ENCODE peak calls at places on chromosomes 6 and 20, in eight cellular contexts. One of them, this sample, is unnamed.

GRCh38 chr6:142537612-142538478 is 236.0 kb downstream of the ADGRG6 start:
- DNase-seq in activated gamma-delta T cell treated with Interleukin-2 at 50 U/mL for 16 hours: no peak
- DNase-seq in LHCN-M2: peak; percentile 57
- DNase-seq in endothelial cell: no peak
- DNase-seq in fibroblast of the aortic adventitia: peak; percentile 36
- DNase-seq in substantia nigra: no peak
- DNase-seq in globus pallidus: no peak
- DNase-seq in SK-N-MC: no peak
- DNase-seq in this sample: peak; percentile 12

GRCh38 chr20:32583581-32584045 is 1.5 kb downstream of the NOL4L start:
- DNase-seq in activated gamma-delta T cell treated with Interleukin-2 at 50 U/mL for 16 hours: no peak
- DNase-seq in LHCN-M2: no peak
- DNase-seq in endothelial cell: peak; percentile 29
- DNase-seq in fibroblast of the aortic adventitia: no peak
- DNase-seq in substantia nigra: no peak
- DNase-seq in globus pallidus: peak; percentile 33
- DNase-seq in SK-N-MC: no peak
- DNase-seq in this sample: no peak

GRCh38 chr6:116430860-116431259 is 30.3 kb upstream of the CALHM6 start:
- DNase-seq in activated gamma-delta T cell treated with Interleukin-2 at 50 U/mL for 16 hours: no peak
- DNase-seq in LHCN-M2: no peak
- DNase-seq in endothelial cell: no peak
- DNase-seq in fibroblast of the aortic adventitia: no peak
- DNase-seq in substantia nigra: no peak
- DNase-seq in globus pallidus: no peak
- DNase-seq in SK-N-MC: no peak
- DNase-seq in this sample: no peak

GRCh38 chr6:136173519-136174507 is 76.3 kb downstream of the MTFR2 start:
- DNase-seq in activated gamma-delta T cell treated with Interleukin-2 at 50 U/mL for 16 hours: no peak
- DNase-seq in LHCN-M2: no peak
- DNase-seq in endothelial cell: no peak
- DNase-seq in fibroblast of the aortic adventitia: peak; percentile 95
- DNase-seq in substantia nigra: no peak
- DNase-seq in globus pallidus: no peak
- DNase-seq in SK-N-MC: no peak
- DNase-seq in this sample: no peak

GRCh38 chr20:41635158-41635557 is 17.0 kb upstream of the CHD6 start:
- DNase-seq in activated gamma-delta T cell treated with Interleukin-2 at 50 U/mL for 16 hours: no peak
- DNase-seq in LHCN-M2: no peak
- DNase-seq in endothelial cell: no peak
- DNase-seq in fibroblast of the aortic adventitia: no peak
- DNase-seq in substantia nigra: no peak
- DNase-seq in globus pallidus: no peak
- DNase-seq in SK-N-MC: no peak
- DNase-seq in this sample: no peak

GRCh38 chr6:3258201-3258600 is 546 bp upstream of the PSMG4 start:
- DNase-seq in activated gamma-delta T cell treated with Interleukin-2 at 50 U/mL for 16 hours: no peak
- DNase-seq in LHCN-M2: no peak
- DNase-seq in endothelial cell: no peak
- DNase-seq in fibroblast of the aortic adventitia: no peak
- DNase-seq in substantia nigra: no peak
- DNase-seq in globus pallidus: no peak
- DNase-seq in SK-N-MC: no peak
- DNase-seq in this sample: no peak

GRCh38 chr6:37987559-37987958 is 168.0 kb downstream of the ZFAND3 start:
- DNase-seq in activated gamma-delta T cell treated with Interleukin-2 at 50 U/mL for 16 hours: no peak
- DNase-seq in LHCN-M2: no peak
- DNase-seq in endothelial cell: no peak
- DNase-seq in fibroblast of the aortic adventitia: no peak
- DNase-seq in substantia nigra: no peak
- DNase-seq in globus pallidus: no peak
- DNase-seq in SK-N-MC: no peak
- DNase-seq in this sample: no peak

GRCh38 chr6:28892525-28892924 is 31.3 kb downstream of the TRIM27 start:
- DNase-seq in activated gamma-delta T cell treated with Interleukin-2 at 50 U/mL for 16 hours: no peak
- DNase-seq in LHCN-M2: no peak
- DNase-seq in endothelial cell: no peak
- DNase-seq in fibroblast of the aortic adventitia: no peak
- DNase-seq in substantia nigra: no peak
- DNase-seq in globus pallidus: no peak
- DNase-seq in SK-N-MC: no peak
- DNase-seq in this sample: no peak

GRCh38 chr6:5205877-5206840 is 54.6 kb downstream of the LYRM4 start:
- DNase-seq in activated gamma-delta T cell treated with Interleukin-2 at 50 U/mL for 16 hours: no peak
- DNase-seq in LHCN-M2: peak; percentile 14
- DNase-seq in endothelial cell: no peak
- DNase-seq in fibroblast of the aortic adventitia: peak; percentile 83
- DNase-seq in substantia nigra: peak; percentile 28
- DNase-seq in globus pallidus: peak; percentile 96
- DNase-seq in SK-N-MC: peak; percentile 70
- DNase-seq in this sample: no peak

GRCh38 chr6:36679043-36679821 is 718 bp downstream of the CDKN1A start:
- DNase-seq in activated gamma-delta T cell treated with Interleukin-2 at 50 U/mL for 16 hours: peak; percentile 11
- DNase-seq in LHCN-M2: peak; percentile 72
- DNase-seq in endothelial cell: peak; percentile 42
- DNase-seq in fibroblast of the aortic adventitia: peak; percentile 60
- DNase-seq in substantia nigra: no peak
- DNase-seq in globus pallidus: peak; percentile 23
- DNase-seq in SK-N-MC: no peak
- DNase-seq in this sample: no peak

GRCh38 chr6:134541001-134541400 is 223.1 kb upstream of the SGK1 start:
- DNase-seq in activated gamma-delta T cell treated with Interleukin-2 at 50 U/mL for 16 hours: no peak
- DNase-seq in LHCN-M2: no peak
- DNase-seq in endothelial cell: no peak
- DNase-seq in fibroblast of the aortic adventitia: no peak
- DNase-seq in substantia nigra: no peak
- DNase-seq in globus pallidus: no peak
- DNase-seq in SK-N-MC: no peak
- DNase-seq in this sample: no peak

GRCh38 chr6:7137335-7138106 is 29.8 kb downstream of the RREB1 start:
- DNase-seq in activated gamma-delta T cell treated with Interleukin-2 at 50 U/mL for 16 hours: peak; percentile 40
- DNase-seq in LHCN-M2: peak; percentile 78
- DNase-seq in endothelial cell: no peak
- DNase-seq in fibroblast of the aortic adventitia: peak; percentile 54
- DNase-seq in substantia nigra: no peak
- DNase-seq in globus pallidus: no peak
- DNase-seq in SK-N-MC: no peak
- DNase-seq in this sample: no peak

This sample was measured in iPS DF 19.7.